ENCODE peak calls at places on chromosomes 12 and 14, in nine cellular contexts. X is activated B cell treated with CpG ODN at 0.5 μM for 24 hours, Z is brain microvascular endothelial cell, S is nephron progenitor cell, I is RWPE1, V is transverse colon, T is endothelial cell, O is PC-3, E is fibroblast of lung. Q is an unnamed sample.

GRCh38 chr12:27244680-27245005 is 557 bp downstream of the STK38L start:
- DNase-seq in X (no peak), Z (no peak), S (no peak), I (peak; percentile 15), V (no peak), T (no peak), O (peak; percentile 62), E (no peak), Q (no peak)

GRCh38 chr12:63319386-63319785 is 168.4 kb upstream of the AVPR1A start:
- DNase-seq in X (no peak), Z (peak; percentile 56), S (no peak), I (peak; percentile 75), V (no peak), T (no peak), O (peak; percentile 81), E (peak; percentile 26), Q (no peak)

GRCh38 chr12:130920711-130921381 is 32.9 kb upstream of the ADGRD1 start:
- DNase-seq in X (no peak), Z (peak; percentile 25), S (no peak), I (no peak), V (peak; percentile 39), T (no peak), O (no peak), E (peak; percentile 1), Q (no peak)

GRCh38 chr12:109571773-109572505 is 1.4 kb downstream of the MMAB start:
- DNase-seq in X (no peak), Z (no peak), S (no peak), I (no peak), V (no peak), T (no peak), O (no peak), E (no peak), Q (no peak)

GRCh38 chr14:91094772-91095171 is 19.1 kb upstream of the DGLUCY start:
- DNase-seq in X (no peak), Z (no peak), S (no peak), I (no peak), V (no peak), T (no peak), O (no peak), E (no peak), Q (no peak)

GRCh38 chr12:89949457-89950195 is 241.0 kb upstream of the ATP2B1 start:
- DNase-seq in X (no peak), Z (peak; percentile 76), S (no peak), I (peak; percentile 63), V (peak; percentile 45), T (peak; percentile 31), O (peak; percentile 94), E (peak; percentile 83), Q (no peak)

GRCh38 chr12:42332301-42332894 is 6.4 kb downstream of the PPHLN1 start:
- DNase-seq in X (no peak), Z (peak; percentile 42), S (no peak), I (peak; percentile 53), V (no peak), T (peak; percentile 19), O (peak; percentile 67), E (peak; percentile 33), Q (no peak)

GRCh38 chr12:124716208-124717141 is 147.2 kb downstream of the SCARB1 start:
- DNase-seq in X (no peak), Z (no peak), S (no peak), I (no peak), V (no peak), T (no peak), O (no peak), E (no peak), Q (no peak)

GRCh38 chr12:1606021-1606622 is 11.7 kb upstream of the FBXL14 start:
- DNase-seq in X (peak; percentile 60), Z (peak; percentile 79), S (peak; percentile 30), I (peak; percentile 90), V (peak; percentile 92), T (no peak), O (peak; percentile 92), E (peak; percentile 83), Q (no peak)

GRCh38 chr12:93122569-93123091 is 193.5 kb upstream of the EEA1 start:
- DNase-seq in X (no peak), Z (no peak), S (no peak), I (peak; percentile 88), V (no peak), T (no peak), O (no peak), E (no peak), Q (no peak)

GRCh38 chr12:84035766-84036165 is 876.8 kb downstream of the SLC6A15 start:
- DNase-seq in X (no peak), Z (no peak), S (no peak), I (no peak), V (no peak), T (no peak), O (no peak), E (no peak), Q (no peak)

GRCh38 chr12:84034891-84035290 is 877.7 kb downstream of the SLC6A15 start:
- DNase-seq in X (no peak), Z (no peak), S (no peak), I (no peak), V (no peak), T (no peak), O (no peak), E (no peak), Q (no peak)

GRCh38 chr12:84036912-84037311 is 875.7 kb downstream of the SLC6A15 start:
- DNase-seq in X (no peak), Z (no peak), S (no peak), I (no peak), V (no peak), T (no peak), O (no peak), E (no peak), Q (no peak)

GRCh38 chr12:84038241-84038640 is 874.4 kb downstream of the SLC6A15 start:
- DNase-seq in X (no peak), Z (no peak), S (no peak), I (no peak), V (no peak), T (no peak), O (no peak), E (peak; percentile 0), Q (peak; percentile 22)

DNA sequence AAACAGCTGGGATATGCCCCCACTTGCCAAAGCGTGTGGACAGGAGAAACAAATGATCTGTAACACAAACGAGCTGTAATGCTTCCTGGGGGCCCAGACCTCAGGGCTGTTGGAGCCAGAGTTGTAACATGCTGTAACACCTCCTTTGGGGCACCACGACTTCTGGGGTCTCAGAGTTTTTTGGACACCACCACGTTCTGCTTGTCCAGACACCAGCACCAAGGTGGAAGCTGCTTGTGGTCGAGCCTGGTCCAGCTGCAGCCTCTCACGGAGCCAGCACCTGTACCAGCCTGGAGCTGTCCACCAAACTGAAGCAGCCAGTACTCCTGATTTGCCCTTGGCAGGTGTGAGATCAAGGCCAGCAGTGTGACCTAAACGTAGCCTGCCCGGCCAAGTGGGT is 879.4 kb downstream of the SLC6A15 start:
- DNase-seq in X (no peak), Z (no peak), S (no peak), I (no peak), V (no peak), T (no peak), O (no peak), E (no peak), Q (no peak)
- TF ChIP-seq CTCF in X (no peak), Z (no peak), S (no peak), I (no peak), V (no peak), T (no peak), O (no peak), E (no peak), Q (no peak)

GRCh38 chr12:30108666-30109065 is 324.9 kb upstream of the TMTC1 start:
- DNase-seq in X (no peak), Z (no peak), S (no peak), I (no peak), V (no peak), T (no peak), O (no peak), E (peak; percentile 61), Q (no peak)
- TF ChIP-seq CTCF in X (no peak), Z (no peak), S (no peak), I (no peak), V (no peak), T (no peak), O (no peak), E (no peak), Q (no peak)

GRCh38 chr12:117766008-117766407 is 202.8 kb downstream of the KSR2 start:
- DNase-seq in X (no peak), Z (no peak), S (no peak), I (no peak), V (no peak), T (no peak), O (no peak), E (no peak), Q (no peak)

DNA sequence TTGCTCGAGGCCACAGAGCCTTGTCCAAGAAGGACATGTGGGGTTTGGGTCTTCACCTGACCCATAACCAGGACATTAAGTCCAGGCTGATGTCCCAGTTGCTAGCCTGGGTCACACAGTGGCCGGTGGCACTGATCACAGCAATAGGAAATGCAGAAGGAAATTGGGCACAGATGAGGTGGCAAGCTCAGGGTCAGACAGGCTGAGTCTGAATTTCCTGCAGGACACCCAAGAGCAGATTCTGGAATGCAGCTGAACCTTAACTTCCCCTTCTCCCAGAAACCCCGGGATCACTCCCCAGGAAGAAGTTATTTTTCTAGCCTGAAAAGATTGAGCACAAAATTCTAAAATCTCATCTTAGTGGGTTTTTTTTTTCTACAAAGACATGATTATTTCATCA is 199.9 kb downstream of the KSR2 start:
- DNase-seq in X (no peak), Z (no peak), S (no peak), I (no peak), V (no peak), T (no peak), O (no peak), E (no peak), Q (no peak)
- TF ChIP-seq CTCF in X (no peak), Z (no peak), S (no peak), I (no peak), V (no peak), T (no peak), O (no peak), E (no peak), Q (no peak)

GRCh38 chr14:55130194-55130550 is 1.1 kb downstream of the LGALS3 start:
- DNase-seq in X (no peak), Z (no peak), S (no peak), I (peak; percentile 66), V (no peak), T (no peak), O (peak; percentile 97), E (peak; percentile 45), Q (no peak)

GRCh38 chr14:55136868-55137785 is 8.1 kb downstream of the LGALS3 start:
- DNase-seq in X (no peak), Z (peak; percentile 90), S (no peak), I (no peak), V (peak; percentile 41), T (no peak), O (no peak), E (peak; percentile 92), Q (no peak)

GRCh38 chr14:55131782-55132181 is 2.7 kb downstream of the LGALS3 start:
- DNase-seq in X (no peak), Z (no peak), S (no peak), I (no peak), V (peak; percentile 54), T (no peak), O (peak; percentile 33), E (no peak), Q (no peak)

GRCh38 chr14:55136241-55136640 is 7.2 kb downstream of the LGALS3 start:
- DNase-seq in X (no peak), Z (peak; percentile 32), S (no peak), I (no peak), V (no peak), T (no peak), O (no peak), E (peak; percentile 77), Q (no peak)

DNA sequence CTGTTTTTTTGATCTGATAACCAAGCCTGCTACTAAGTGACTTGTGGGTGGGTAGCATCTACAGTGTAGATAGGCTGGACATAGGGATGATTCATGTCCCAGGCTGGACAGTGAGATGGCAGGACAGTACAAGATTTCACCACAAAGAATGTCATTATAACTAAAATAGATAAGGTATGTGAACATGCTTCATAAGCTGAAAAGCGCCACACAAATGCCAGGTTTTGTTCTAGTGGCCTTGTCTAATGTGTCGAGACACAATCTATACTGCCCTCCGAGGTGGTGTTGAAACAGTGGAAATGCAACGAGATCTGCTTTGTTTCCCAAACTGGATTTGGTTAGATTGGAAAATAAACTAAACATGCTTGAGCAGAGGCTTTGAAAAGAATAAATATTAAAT is 4.4 kb downstream of the LGALS3 start:
- DNase-seq in X (no peak), Z (peak; percentile 72), S (no peak), I (no peak), V (no peak), T (no peak), O (no peak), E (peak; percentile 48), Q (no peak)
- TF ChIP-seq CTCF in X (no peak), Z (peak; percentile 50), S (no peak), I (no peak), V (peak; percentile 27), T (no peak), O (no peak), E (peak; percentile 38), Q (peak; percentile 36)

Q was measured in progenitor cell of endocrine pancreas.